ENCODE peak calls at places on chromosomes 2 and 18, in five cellular contexts. One of them, this sample, is unnamed.

GRCh38 chr2:136319227-136319626 is 201.3 kb upstream of the CXCR4 start:
- DNase-seq in PC-3: no peak
- DNase-seq in ovary: no peak
- DNase-seq in adrenal gland: no peak
- DNase-seq in mesendoderm: peak; percentile 76
- DNase-seq in this sample: no peak

GRCh38 chr2:201182650-201183372 is at the start of gene CASP10:
- DNase-seq in ovary: no peak
- DNase-seq in adrenal gland: no peak
- DNase-seq in PC-3: peak; percentile 64
- DNase-seq in mesendoderm: peak; percentile 95
- DNase-seq in this sample: no peak

GRCh38 chr18:12287684-12288405 is 20.2 kb upstream of the TUBB6 start:
- DNase-seq in ovary: peak; percentile 67
- DNase-seq in mesendoderm: peak; percentile 31
- DNase-seq in PC-3: peak; percentile 85
- DNase-seq in adrenal gland: peak; percentile 76
- DNase-seq in this sample: peak; percentile 82

GRCh38 chr2:26770986-26771586 is 7.0 kb downstream of the SLC35F6 start:
- DNase-seq in PC-3: peak; percentile 52
- DNase-seq in adrenal gland: peak; percentile 95
- DNase-seq in mesendoderm: no peak
- DNase-seq in ovary: peak; percentile 88
- DNase-seq in this sample: peak; percentile 82

GRCh38 chr2:69177063-69177771 is 164.2 kb downstream of the ANTXR1 start:
- DNase-seq in mesendoderm: peak; percentile 86
- DNase-seq in ovary: peak; percentile 61
- DNase-seq in PC-3: no peak
- DNase-seq in adrenal gland: peak; percentile 64
- DNase-seq in this sample: peak; percentile 58

GRCh38 chr2:33209976-33210375 is 263.2 kb downstream of the LTBP1 start:
- DNase-seq in PC-3: no peak
- DNase-seq in mesendoderm: no peak
- DNase-seq in ovary: no peak
- DNase-seq in adrenal gland: no peak
- DNase-seq in this sample: no peak

GRCh38 chr2:31270871-31271270 is 36.9 kb downstream of the EHD3 start:
- DNase-seq in ovary: no peak
- DNase-seq in mesendoderm: no peak
- DNase-seq in adrenal gland: no peak
- DNase-seq in PC-3: no peak
- DNase-seq in this sample: no peak

GRCh38 chr18:3995476-3996102 is 459.5 kb downstream of the DLGAP1 start:
- DNase-seq in ovary: peak; percentile 60
- DNase-seq in adrenal gland: peak; percentile 54
- DNase-seq in mesendoderm: peak; percentile 72
- DNase-seq in PC-3: peak; percentile 69
- DNase-seq in this sample: no peak

GRCh38 chr18:72208920-72209676 is 335.0 kb downstream of the CBLN2 start:
- DNase-seq in mesendoderm: no peak
- DNase-seq in PC-3: no peak
- DNase-seq in ovary: no peak
- DNase-seq in adrenal gland: no peak
- DNase-seq in this sample: no peak

GRCh38 chr2:36322108-36322507 is 33.5 kb upstream of the CRIM1 start:
- DNase-seq in adrenal gland: no peak
- DNase-seq in PC-3: peak; percentile 51
- DNase-seq in mesendoderm: peak; percentile 81
- DNase-seq in ovary: no peak
- DNase-seq in this sample: no peak

GRCh38 chr2:105883911-105884694 is 139.4 kb downstream of the NCK2 start:
- DNase-seq in ovary: no peak
- DNase-seq in PC-3: no peak
- DNase-seq in mesendoderm: no peak
- DNase-seq in adrenal gland: no peak
- DNase-seq in this sample: no peak

GRCh38 chr18:22470511-22471181 is 52.9 kb upstream of the CTAGE1 start:
- DNase-seq in PC-3: peak; percentile 74
- DNase-seq in adrenal gland: no peak
- DNase-seq in ovary: no peak
- DNase-seq in mesendoderm: no peak
- DNase-seq in this sample: peak; percentile 42

GRCh38 chr18:55869547-55869946 is 281.6 kb upstream of the TCF4 start:
- DNase-seq in adrenal gland: no peak
- DNase-seq in mesendoderm: no peak
- DNase-seq in ovary: no peak
- DNase-seq in PC-3: no peak
- DNase-seq in this sample: no peak

GRCh38 chr2:130351495-130352125 is 4.2 kb upstream of the PTPN18 start:
- DNase-seq in ovary: no peak
- DNase-seq in mesendoderm: no peak
- DNase-seq in adrenal gland: no peak
- DNase-seq in PC-3: no peak
- DNase-seq in this sample: no peak

GRCh38 chr18:41870817-41871216 is 84.2 kb upstream of the PIK3C3 start:
- DNase-seq in adrenal gland: no peak
- DNase-seq in mesendoderm: no peak
- DNase-seq in PC-3: peak; percentile 67
- DNase-seq in ovary: no peak
- DNase-seq in this sample: no peak

GRCh38 chr18:48734460-48734859 is 195.6 kb downstream of the CTIF start:
- DNase-seq in adrenal gland: no peak
- DNase-seq in ovary: no peak
- DNase-seq in PC-3: no peak
- DNase-seq in mesendoderm: no peak
- DNase-seq in this sample: no peak

GRCh38 chr2:233761040-233761769 is 1.1 kb downstream of the UGT1A1 start:
- DNase-seq in PC-3: no peak
- DNase-seq in adrenal gland: no peak
- DNase-seq in mesendoderm: no peak
- DNase-seq in ovary: no peak
- DNase-seq in this sample: no peak
- H3K4me3 ChIP-seq in PC-3: no peak overlapping the region
- H3K4me3 ChIP-seq in adrenal gland: no peak overlapping the region
- H3K4me3 ChIP-seq in mesendoderm: no peak overlapping the region
- H3K4me3 ChIP-seq in ovary: no peak overlapping the region
- H3K4me3 ChIP-seq in this sample: no peak overlapping the region

GRCh38 chr2:12261993-12262680 is 454.6 kb upstream of the TRIB2 start:
- DNase-seq in mesendoderm: peak; percentile 57
- DNase-seq in adrenal gland: no peak
- DNase-seq in PC-3: peak; percentile 25
- DNase-seq in ovary: no peak
- DNase-seq in this sample: no peak
- H3K27ac ChIP-seq in mesendoderm: no peak overlapping the region
- H3K27ac ChIP-seq in adrenal gland: no peak overlapping the region
- H3K27ac ChIP-seq in PC-3: no peak overlapping the region
- H3K27ac ChIP-seq in ovary: peak overlapping the region; percentile 49
- H3K27ac ChIP-seq in this sample: peak overlapping the region; percentile 11

GRCh38 chr2:74091391-74091790 is 56.3 kb downstream of the BOLA3 start:
- DNase-seq in adrenal gland: no peak
- DNase-seq in mesendoderm: no peak
- DNase-seq in PC-3: no peak
- DNase-seq in ovary: no peak
- DNase-seq in this sample: no peak
- H3K36me3 ChIP-seq in adrenal gland: peaks cover 55% of the 10 kb centered on the region
- H3K36me3 ChIP-seq in mesendoderm: peaks cover 7% of the 10 kb centered on the region
- H3K36me3 ChIP-seq in PC-3: peaks cover 22% of the 10 kb centered on the region
- H3K36me3 ChIP-seq in ovary: no peaks in the 10 kb centered on the region
- H3K36me3 ChIP-seq in this sample: peaks cover 66% of the 10 kb centered on the region

DNA sequence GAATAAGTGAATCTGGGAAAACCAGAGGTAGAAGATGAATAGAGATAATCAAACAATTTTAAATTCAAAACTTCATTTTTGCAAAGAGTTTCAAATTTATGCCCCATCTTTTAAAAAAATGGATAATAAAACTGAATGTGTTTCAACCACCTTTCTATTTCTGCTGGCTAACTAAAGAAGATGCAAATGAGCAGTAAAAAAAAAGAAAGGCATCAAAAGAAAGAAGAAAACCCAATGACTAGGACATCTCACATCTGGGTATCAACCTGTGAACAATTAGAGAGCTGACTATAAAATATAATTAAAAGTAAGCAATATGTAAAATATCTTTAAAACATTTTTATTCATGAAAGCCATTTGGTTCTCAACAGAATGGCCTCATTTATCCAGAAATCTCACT is 2.5 kb downstream of the PGAP1 start:
- DNase-seq in adrenal gland: no peak
- DNase-seq in PC-3: no peak
- DNase-seq in ovary: no peak
- DNase-seq in mesendoderm: no peak
- DNase-seq in this sample: no peak
- H3K4me3 ChIP-seq in adrenal gland: no peak overlapping the region
- H3K4me3 ChIP-seq in PC-3: peak overlapping the region; percentile 98
- H3K4me3 ChIP-seq in ovary: no peak overlapping the region
- H3K4me3 ChIP-seq in mesendoderm: no peak overlapping the region
- H3K4me3 ChIP-seq in this sample: peak overlapping the region; percentile 94

GRCh38 chr2:119256574-119256921 is 32.9 kb downstream of the STEAP3 start:
- DNase-seq in PC-3: no peak
- DNase-seq in ovary: no peak
- DNase-seq in adrenal gland: no peak
- DNase-seq in mesendoderm: no peak
- DNase-seq in this sample: no peak
- H3K27ac ChIP-seq in PC-3: peak overlapping the region; percentile 66
- H3K27ac ChIP-seq in ovary: no peak overlapping the region
- H3K27ac ChIP-seq in adrenal gland: no peak overlapping the region
- H3K27ac ChIP-seq in mesendoderm: peak overlapping the region; percentile 10
- H3K27ac ChIP-seq in this sample: no peak overlapping the region

DNA sequence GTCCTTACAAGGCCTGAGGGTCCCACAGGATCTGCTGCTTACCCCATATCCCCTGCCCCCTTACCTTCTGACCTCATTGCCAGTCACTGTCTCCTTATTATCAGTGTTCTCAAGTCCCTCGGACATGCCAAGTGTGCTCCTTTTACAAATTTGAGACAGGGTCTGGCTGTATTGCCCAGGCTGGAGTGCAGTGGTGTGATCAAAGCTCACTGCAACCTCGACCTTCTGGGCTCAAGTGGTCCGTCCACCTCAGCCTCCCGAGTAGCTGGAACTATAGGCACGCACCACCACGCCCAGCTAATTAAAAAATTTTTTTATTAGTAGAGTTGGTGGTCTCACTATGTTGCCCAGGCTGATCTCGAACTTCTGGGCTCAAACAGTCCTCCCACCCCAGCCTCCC is 141.0 kb downstream of the PHLPP1 start:
- DNase-seq in ovary: no peak
- DNase-seq in mesendoderm: no peak
- DNase-seq in PC-3: no peak
- DNase-seq in adrenal gland: no peak
- DNase-seq in this sample: no peak
- H3K36me3 ChIP-seq in ovary: no peaks in the 10 kb centered on the region
- H3K36me3 ChIP-seq in mesendoderm: no peaks in the 10 kb centered on the region
- H3K36me3 ChIP-seq in PC-3: no peaks in the 10 kb centered on the region
- H3K36me3 ChIP-seq in adrenal gland: no peaks in the 10 kb centered on the region
- H3K36me3 ChIP-seq in this sample: no peaks in the 10 kb centered on the region

DNA sequence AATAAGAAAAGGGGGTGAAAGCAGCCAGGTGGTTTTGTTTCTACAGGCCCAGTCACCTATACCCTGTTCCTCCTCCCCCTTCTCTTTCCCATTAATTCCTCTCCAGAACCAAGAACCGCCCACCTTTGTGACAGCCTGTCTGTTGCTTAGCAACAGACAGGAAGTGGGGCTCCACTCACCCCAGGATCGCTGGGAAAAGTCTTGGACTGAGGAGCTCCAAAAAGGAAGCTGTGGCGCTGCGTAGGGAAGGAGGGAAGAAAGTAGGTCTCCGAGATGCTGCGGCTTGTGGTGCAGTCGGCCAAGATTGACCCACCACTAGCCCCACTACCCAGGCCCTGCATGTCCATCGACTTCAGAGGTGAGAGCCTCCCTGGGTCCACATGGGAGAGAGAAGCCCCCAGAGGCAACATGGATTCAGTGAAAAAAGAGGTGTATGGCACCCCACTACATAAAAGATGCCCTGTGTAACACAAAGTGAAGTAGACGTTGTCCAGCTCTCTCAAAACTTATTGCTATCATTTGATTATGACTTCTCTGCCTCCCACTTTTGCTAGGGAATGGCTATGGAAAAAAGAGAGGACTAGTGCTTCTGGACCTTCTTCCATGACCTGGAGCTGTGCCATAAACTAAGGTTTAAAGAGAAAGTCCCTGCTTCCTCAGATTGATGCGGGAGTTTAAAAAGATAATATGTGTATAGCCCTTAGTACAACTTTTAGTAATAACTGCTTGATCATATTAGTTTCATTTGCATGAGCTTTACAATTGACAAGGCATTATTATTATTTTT is at the start of gene FER1L5:
- DNase-seq in ovary: peak; percentile 62
- DNase-seq in PC-3: no peak
- DNase-seq in adrenal gland: no peak
- DNase-seq in mesendoderm: peak; percentile 93
- DNase-seq in this sample: no peak
- H3K4me3 ChIP-seq in ovary: peak within 1 kb of the TSS; percentile 13
- H3K4me3 ChIP-seq in PC-3: no peak within 1 kb of the TSS
- H3K4me3 ChIP-seq in adrenal gland: no peak within 1 kb of the TSS
- H3K4me3 ChIP-seq in mesendoderm: no peak within 1 kb of the TSS
- H3K4me3 ChIP-seq in this sample: peak within 1 kb of the TSS; percentile 49

This sample was measured in left ventricle myocardium inferior.